ENCODE peak calls at places on chromosome 21, in ten cellular contexts. Z is WERI-Rb-1, X is Peyer's patch, D is sigmoid colon, R is MCF 10A, P is type B pancreatic cell, H is A549, Q is ovary, K is prostate gland, B is colonic mucosa. T is an unnamed sample.

GRCh38 chr21:16420086-16420724 is 690.4 kb downstream of the USP25 start:
- DNase-seq in Z (no peak), X (no peak), D (peak), R (peak), P (no peak), H (peak), Q (peak), K (peak), B (no peak), T (no peak)

GRCh38 chr21:32812035-32812434 is 40.5 kb upstream of the PAXBP1 start:
- DNase-seq in Z (no peak), X (no peak), D (no peak), R (no peak), P (no peak), H (no peak), Q (no peak), K (no peak), B (no peak), T (no peak)

GRCh38 chr21:37193006-37193405 is 74.1 kb downstream of the VPS26C start:
- DNase-seq in Z (no peak), X (no peak), D (no peak), R (no peak), P (no peak), H (no peak), Q (no peak), K (no peak), B (no peak), T (no peak)

GRCh38 chr21:27519357-27519756 is 552.5 kb upstream of the ADAMTS5 start:
- DNase-seq in Z (no peak), X (no peak), D (no peak), R (no peak), P (no peak), H (no peak), Q (no peak), K (no peak), B (no peak), T (no peak)

GRCh38 chr21:43597052-43597451 is 62.2 kb downstream of the HSF2BP start:
- DNase-seq in Z (no peak), X (no peak), D (no peak), R (peak), P (no peak), H (peak), Q (no peak), K (no peak), B (no peak), T (no peak)

GRCh38 chr21:16318651-16319300 is 589.0 kb downstream of the USP25 start:
- DNase-seq in Z (no peak), X (no peak), D (no peak), R (no peak), P (no peak), H (no peak), Q (no peak), K (no peak), B (no peak), T (no peak)

GRCh38 chr21:36725793-36726386 is 27.0 kb downstream of the SIM2 start:
- DNase-seq in Z (no peak), X (no peak), D (peak), R (no peak), P (no peak), H (no peak), Q (no peak), K (no peak), B (no peak), T (peak)

GRCh38 chr21:16419188-16419874 is 689.5 kb downstream of the USP25 start:
- DNase-seq in Z (no peak), X (no peak), D (peak), R (no peak), P (no peak), H (peak), Q (peak), K (peak), B (peak), T (no peak)

GRCh38 chr21:24450119-24450518 is 1157.2 kb downstream of the MRPL39 start:
- DNase-seq in Z (no peak), X (no peak), D (no peak), R (no peak), P (no peak), H (no peak), Q (no peak), K (no peak), B (no peak), T (no peak)

GRCh38 chr21:45324430-45325205 is 36.9 kb upstream of the POFUT2 start:
- DNase-seq in Z (no peak), X (no peak), D (peak), R (peak), P (no peak), H (peak), Q (peak), K (no peak), B (no peak), T (no peak)
- TF ChIP-seq CTCF in Z (no peak), X (no peak), D (no peak), R (no peak), P (no peak), H (peak), Q (no peak), K (no peak), B (no peak), T (no peak)

DNA sequence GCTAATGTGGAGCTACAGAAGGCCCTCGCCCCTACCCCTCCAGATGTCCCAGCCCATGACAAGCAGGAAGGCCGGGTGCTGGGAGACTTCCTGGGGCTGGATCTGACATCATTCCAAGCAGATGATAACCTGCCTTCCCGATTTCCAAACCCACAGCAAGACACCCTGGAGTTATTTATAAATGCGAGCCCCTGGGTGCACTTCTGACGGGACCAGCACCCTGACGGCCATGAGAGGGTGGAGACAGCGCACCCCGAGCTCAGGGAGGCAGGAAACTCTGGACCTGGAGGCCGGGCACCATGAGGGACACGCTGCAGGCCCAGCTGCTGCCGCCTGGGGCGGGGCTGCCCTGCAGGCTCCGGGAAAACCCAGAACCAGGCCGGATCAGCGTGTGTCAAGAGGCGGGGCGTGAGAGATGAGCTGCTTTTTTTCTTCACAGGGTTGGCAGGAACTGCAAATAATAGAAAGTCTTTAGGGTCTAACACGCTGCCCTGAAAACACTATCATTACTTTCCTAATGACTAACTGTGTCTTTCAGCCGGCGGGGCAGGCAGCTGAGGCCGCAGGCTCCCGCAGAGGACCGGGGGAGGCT is 2.5 kb upstream of the PCBP3 start:
- DNase-seq in Z (peak), X (peak), D (no peak), R (peak), P (no peak), H (peak), Q (peak), K (no peak), B (peak), T (no peak)
- TF ChIP-seq CTCF in Z (peak), X (no peak), D (no peak), R (no peak), P (no peak), H (no peak), Q (no peak), K (no peak), B (no peak), T (no peak)

DNA sequence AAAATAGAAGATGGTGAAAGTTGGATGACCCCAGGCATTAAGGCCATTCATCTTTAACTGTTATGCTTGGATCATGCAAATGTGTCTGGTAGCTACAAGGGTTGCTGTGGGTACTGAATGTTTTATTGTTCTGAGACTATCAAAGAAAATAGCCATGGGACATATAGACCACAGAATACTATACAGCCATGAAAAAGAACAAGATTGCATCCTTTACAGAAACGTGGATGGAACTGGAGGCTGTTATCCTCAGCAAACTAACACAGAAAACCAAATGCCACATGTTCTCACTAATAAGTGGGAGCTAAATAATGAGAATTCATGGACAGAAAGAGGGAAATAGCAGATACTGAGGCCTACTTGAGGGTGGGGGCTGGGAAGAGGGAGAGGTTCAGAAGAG is 249.0 kb downstream of the LTN1 start:
- DNase-seq in Z (no peak), X (no peak), D (no peak), R (no peak), P (no peak), H (no peak), Q (no peak), K (no peak), B (no peak), T (no peak)
- TF ChIP-seq CTCF in Z (no peak), X (no peak), D (no peak), R (no peak), P (no peak), H (no peak), Q (no peak), K (no peak), B (no peak), T (no peak)

DNA sequence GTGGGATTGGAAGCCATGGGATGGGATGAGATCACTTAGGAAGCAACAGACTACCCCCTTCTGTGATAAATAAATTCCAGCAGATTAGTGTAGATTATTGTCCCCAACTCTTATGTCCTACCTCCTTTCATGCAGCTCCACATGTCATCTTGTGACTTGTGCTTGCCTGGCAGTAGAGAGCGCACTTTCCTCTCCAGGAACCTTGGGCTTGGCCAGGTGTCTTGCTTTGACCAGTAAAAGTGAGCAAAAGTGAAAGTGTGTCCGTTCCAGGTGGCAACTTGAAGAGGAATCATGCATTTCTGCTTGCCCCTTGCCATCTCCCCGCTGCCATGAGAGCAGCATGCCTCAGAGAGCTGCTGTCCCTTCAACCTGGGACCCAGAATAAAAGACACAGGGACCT is 122.9 kb upstream of the ERG start:
- DNase-seq in Z (no peak), X (no peak), D (no peak), R (no peak), P (no peak), H (peak), Q (no peak), K (no peak), B (peak), T (no peak)
- TF ChIP-seq CTCF in Z (peak), X (no peak), D (no peak), R (no peak), P (no peak), H (no peak), Q (no peak), K (no peak), B (no peak), T (no peak)

DNA sequence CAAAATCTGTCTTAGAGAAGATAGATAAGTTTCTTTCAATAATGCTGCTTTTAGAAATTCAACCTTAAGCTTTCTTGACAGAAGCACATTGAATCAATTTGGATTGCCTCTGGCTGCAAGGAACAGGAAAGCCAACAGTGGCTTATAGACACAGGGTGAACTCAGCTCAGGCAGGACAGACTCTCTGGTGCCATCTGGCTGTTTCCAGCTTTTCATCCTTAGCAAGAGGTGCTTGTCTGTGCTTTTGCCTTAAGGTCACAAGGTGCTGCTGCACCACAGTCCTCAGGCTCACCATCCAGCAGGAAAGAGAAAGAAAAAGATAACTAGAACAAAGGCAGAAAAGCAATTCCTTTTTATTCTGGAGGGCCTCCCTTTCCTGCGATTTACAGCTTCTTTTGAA is 93.7 kb upstream of the ETS2 start:
- DNase-seq in Z (peak), X (no peak), D (no peak), R (peak), P (no peak), H (peak), Q (no peak), K (peak), B (peak), T (no peak)
- TF ChIP-seq CTCF in Z (peak), X (peak), D (no peak), R (peak), P (peak), H (peak), Q (no peak), K (peak), B (peak), T (no peak)

GRCh38 chr21:42073140-42074099 is 2.3 kb downstream of the UMODL1 start:
- DNase-seq in Z (no peak), X (no peak), D (no peak), R (no peak), P (no peak), H (no peak), Q (no peak), K (no peak), B (no peak), T (no peak)
- TF ChIP-seq CTCF in Z (no peak), X (no peak), D (no peak), R (no peak), P (no peak), H (no peak), Q (no peak), K (no peak), B (no peak), T (no peak)

GRCh38 chr21:17903029-17903806 is 84.1 kb upstream of the C21orf91 start:
- DNase-seq in Z (no peak), X (no peak), D (no peak), R (peak), P (no peak), H (no peak), Q (no peak), K (no peak), B (no peak), T (no peak)

GRCh38 chr21:17900990-17901385 is 81.8 kb upstream of the C21orf91 start:
- DNase-seq in Z (no peak), X (no peak), D (no peak), R (no peak), P (no peak), H (no peak), Q (no peak), K (no peak), B (no peak), T (no peak)

GRCh38 chr21:17903929-17904639 is 84.9 kb upstream of the C21orf91 start:
- DNase-seq in Z (no peak), X (no peak), D (no peak), R (no peak), P (no peak), H (no peak), Q (no peak), K (no peak), B (no peak), T (no peak)

GRCh38 chr21:17901458-17902092 is 82.4 kb upstream of the C21orf91 start:
- DNase-seq in Z (no peak), X (no peak), D (no peak), R (no peak), P (no peak), H (no peak), Q (no peak), K (no peak), B (no peak), T (no peak)

DNA sequence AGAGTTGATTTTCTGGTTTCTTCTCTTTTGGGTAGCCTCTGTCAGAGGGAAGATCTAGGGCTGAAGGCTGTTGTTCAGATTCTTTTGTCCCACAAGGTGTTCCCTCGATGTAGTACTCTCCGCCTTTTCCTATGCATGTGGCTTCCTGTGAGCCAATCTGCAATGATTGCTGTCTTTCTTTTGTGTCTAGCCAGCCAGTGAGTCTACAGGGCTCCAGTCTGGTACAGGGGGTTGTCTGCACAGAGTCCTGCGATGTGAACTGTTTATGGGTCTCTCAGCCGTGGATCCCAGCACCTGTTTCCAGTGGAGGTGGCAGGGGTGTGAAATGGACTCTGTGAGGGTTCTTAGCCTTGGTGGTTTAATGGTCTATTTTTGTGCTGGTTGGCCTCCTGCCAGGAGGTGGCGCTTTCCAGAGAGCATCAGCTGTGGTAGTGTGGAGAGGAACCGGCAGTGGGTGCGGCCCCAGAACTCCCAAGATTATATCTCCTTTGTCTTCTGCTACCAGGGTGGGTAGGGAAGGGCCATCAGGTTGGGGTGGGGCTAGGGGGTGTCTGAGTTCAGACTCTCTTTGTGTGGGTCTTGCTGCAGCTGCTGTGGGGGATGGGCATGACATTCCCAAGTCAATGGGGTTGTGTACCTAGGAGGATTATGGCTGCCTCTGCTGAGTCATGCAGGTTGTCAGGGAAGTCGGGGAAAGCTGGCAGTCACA is 81.3 kb upstream of the C21orf91 start:
- DNase-seq in Z (peak), X (no peak), D (no peak), R (no peak), P (no peak), H (no peak), Q (no peak), K (no peak), B (no peak), T (no peak)
- TF ChIP-seq CTCF in Z (peak), X (no peak), D (no peak), R (no peak), P (no peak), H (no peak), Q (no peak), K (no peak), B (no peak), T (no peak)

GRCh38 chr21:38267136-38267535 is 10.3 kb downstream of the KCNJ15 start:
- DNase-seq in Z (no peak), X (no peak), D (no peak), R (no peak), P (no peak), H (no peak), Q (no peak), K (no peak), B (no peak), T (no peak)

GRCh38 chr21:38268859-38269566 is 12.2 kb downstream of the KCNJ15 start:
- DNase-seq in Z (no peak), X (no peak), D (no peak), R (no peak), P (no peak), H (no peak), Q (no peak), K (no peak), B (no peak), T (no peak)

GRCh38 chr21:38267991-38268858 is 11.4 kb downstream of the KCNJ15 start:
- DNase-seq in Z (no peak), X (no peak), D (no peak), R (no peak), P (no peak), H (no peak), Q (no peak), K (peak), B (peak), T (no peak)

GRCh38 chr21:38272215-38272614 is 15.4 kb downstream of the KCNJ15 start:
- DNase-seq in Z (no peak), X (no peak), D (no peak), R (no peak), P (no peak), H (no peak), Q (no peak), K (no peak), B (no peak), T (no peak)

GRCh38 chr21:38269567-38269917 is 12.8 kb downstream of the KCNJ15 start:
- DNase-seq in Z (no peak), X (no peak), D (no peak), R (no peak), P (no peak), H (no peak), Q (no peak), K (no peak), B (no peak), T (no peak)
- TF ChIP-seq CTCF in Z (no peak), X (no peak), D (no peak), R (no peak), P (no peak), H (no peak), Q (no peak), K (no peak), B (no peak), T (no peak)

GRCh38 chr21:29231781-29232548 is 66.8 kb upstream of the BACH1 start:
- DNase-seq in Z (peak), X (no peak), D (no peak), R (no peak), P (no peak), H (no peak), Q (no peak), K (no peak), B (no peak), T (no peak)

GRCh38 chr21:29230541-29231275 is 68.0 kb upstream of the BACH1 start:
- DNase-seq in Z (peak), X (no peak), D (no peak), R (no peak), P (no peak), H (no peak), Q (no peak), K (no peak), B (no peak), T (no peak)

GRCh38 chr21:29233611-29234540 is 64.8 kb upstream of the BACH1 start:
- DNase-seq in Z (peak), X (no peak), D (no peak), R (peak), P (no peak), H (no peak), Q (no peak), K (no peak), B (no peak), T (no peak)

GRCh38 chr21:29235714-29236197 is 63.0 kb upstream of the BACH1 start:
- DNase-seq in Z (no peak), X (no peak), D (no peak), R (no peak), P (no peak), H (no peak), Q (no peak), K (no peak), B (no peak), T (no peak)

DNA sequence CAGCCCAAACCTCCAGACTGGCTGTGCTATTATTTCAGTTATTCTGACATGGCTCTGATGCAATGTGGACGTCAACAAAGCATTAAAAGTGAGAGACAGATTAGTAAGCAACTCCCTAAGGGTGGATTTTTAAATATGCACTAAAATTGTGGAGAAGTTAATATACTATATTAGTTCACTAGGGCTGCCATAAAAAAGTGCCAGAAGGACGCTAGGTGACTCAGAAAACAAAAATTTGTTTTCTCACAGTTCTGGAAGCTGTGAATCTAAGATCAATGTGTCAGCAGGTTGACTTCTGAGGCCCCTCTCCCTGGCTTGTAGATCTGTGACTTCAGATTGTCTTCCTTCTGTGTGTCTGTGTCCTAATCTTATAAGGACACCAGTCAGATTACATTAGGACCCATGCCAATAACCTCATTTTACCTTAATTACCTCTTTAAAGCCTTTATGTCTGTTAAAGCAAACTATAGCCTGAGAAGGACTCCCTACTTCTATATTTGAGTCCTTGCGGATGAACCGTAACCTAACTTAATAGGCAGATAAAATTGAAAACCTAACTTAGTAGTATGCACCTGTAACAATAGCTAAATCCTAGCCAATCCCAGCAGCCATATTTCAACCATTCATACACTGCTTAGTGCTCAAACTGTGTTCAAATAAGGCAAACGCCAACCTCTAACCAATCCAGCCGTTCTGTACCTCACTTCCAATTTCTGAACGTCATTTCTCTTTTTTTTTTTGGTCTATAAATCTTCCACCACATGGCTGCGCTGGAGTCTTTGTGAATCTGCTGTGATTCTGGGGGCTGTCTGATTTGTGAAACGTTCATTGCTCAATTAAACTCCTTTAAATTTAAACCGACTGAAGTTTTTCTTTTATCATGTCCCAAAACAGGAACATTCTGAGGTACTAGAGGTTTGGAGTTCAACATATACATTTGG is 65.9 kb upstream of the BACH1 start:
- DNase-seq in Z (peak), X (no peak), D (no peak), R (peak), P (no peak), H (no peak), Q (no peak), K (no peak), B (no peak), T (no peak)
- TF ChIP-seq CTCF in Z (no peak), X (no peak), D (no peak), R (no peak), P (no peak), H (no peak), Q (no peak), K (no peak), B (no peak), T (peak)

T was measured in CD14-positive monocyte.